ENCODE peak calls at places on chromosome 4, in four cellular contexts. S, K, A and D are unnamed samples.

GRCh38 chr4:3451956-3452355 is 10.2 kb downstream of the HGFAC start:
- DNase-seq in K (no peak), S (no peak), A (no peak), D (no peak)

GRCh38 chr4:148447672-148448071 is 5.5 kb upstream of the NR3C2 start:
- DNase-seq in K (peak), A (no peak), S (no peak), D (no peak)

GRCh38 chr4:31467781-31468180 is 747.6 kb downstream of the PCDH7 start:
- DNase-seq in K (no peak), S (no peak), A (no peak), D (no peak)

GRCh38 chr4:101604976-101605375 is 185.6 kb upstream of the BANK1 start:
- DNase-seq in A (no peak), S (no peak), K (no peak), D (no peak)

GRCh38 chr4:101294591-101294990 is 52.7 kb downstream of the PPP3CA start:
- DNase-seq in S (no peak), K (peak), A (no peak), D (no peak)

GRCh38 chr4:122458625-122459024 is 2.1 kb upstream of the IL2 start:
- DNase-seq in K (peak), A (peak), S (no peak), D (no peak)

GRCh38 chr4:4421356-4421755 is 34.5 kb downstream of the NSG1 start:
- DNase-seq in A (no peak), K (no peak), S (no peak), D (no peak)

GRCh38 chr4:53015681-53016080 is 153.6 kb downstream of the RASL11B start:
- DNase-seq in S (no peak), K (no peak), A (peak), D (no peak)

GRCh38 chr4:70838972-70839536 is 636 bp downstream of the GRSF1 start:
- DNase-seq in S (peak), K (peak), A (peak), D (peak)

GRCh38 chr4:81116571-81116970 is 86.1 kb downstream of the BMP3 start:
- DNase-seq in K (no peak), S (no peak), A (no peak), D (no peak)